ENCODE peak calls at places on chromosomes 3 and 15, in seven cellular contexts. A is cardiac fibroblast, D is IMR-90, P is epithelial cell of esophagus, C is adrenal gland, T is fibroblast of pulmonary artery, J is osteoblast. R is an unnamed sample.

GRCh38 chr15:51775967-51776816 is 24.8 kb downstream of the TMOD2 start:
- DNase-seq in T (peak), C (peak), D (peak), J (peak), P (peak), A (peak), R (peak)

GRCh38 chr3:56370991-56371775 is 97.1 kb downstream of the ERC2 start:
- DNase-seq in J (no peak), T (no peak), A (no peak), D (no peak), C (no peak), P (no peak), R (no peak)

GRCh38 chr3:158696618-158697017 is 24.2 kb upstream of the LXN start:
- DNase-seq in J (no peak), P (peak), D (peak), A (peak), C (no peak), T (peak), R (peak)

GRCh38 chr3:138118863-138119766 is 3.7 kb upstream of the DZIP1L start:
- DNase-seq in P (peak), J (peak), C (peak), A (peak), D (peak), T (peak), R (peak)

GRCh38 chr15:71136159-71137137 is 21.2 kb downstream of the THSD4 start:
- DNase-seq in D (peak), C (no peak), A (peak), P (peak), J (no peak), T (peak), R (peak)

GRCh38 chr3:52495777-52496602 is 852 bp downstream of the STAB1 start:
- DNase-seq in T (peak), J (no peak), C (peak), D (peak), A (peak), P (peak), R (peak)

GRCh38 chr15:79472446-79472845 is 40.3 kb downstream of the MINAR1 start:
- DNase-seq in D (no peak), J (no peak), T (no peak), P (no peak), C (no peak), A (no peak), R (no peak)

GRCh38 chr15:67021455-67021854 is 43.9 kb upstream of the SMAD3 start:
- DNase-seq in D (no peak), P (peak), J (no peak), C (no peak), A (no peak), T (no peak), R (no peak)

GRCh38 chr3:195021674-195022073 is 249.3 kb downstream of the XXYLT1 start:
- DNase-seq in A (no peak), P (no peak), D (no peak), T (no peak), J (no peak), C (no peak), R (no peak)

GRCh38 chr3:133895208-133896001 is at the start of gene RAB6B:
- DNase-seq in P (peak), T (peak), D (peak), A (peak), J (peak), C (peak), R (peak)

GRCh38 chr15:27574541-27575054 is 524.5 kb downstream of the OCA2 start:
- DNase-seq in A (no peak), J (no peak), C (no peak), T (no peak), P (no peak), D (no peak), R (no peak)

GRCh38 chr3:148178508-148178907 is 519.2 kb upstream of the AGTR1 start:
- DNase-seq in T (peak), D (no peak), A (no peak), C (no peak), P (peak), J (no peak), R (no peak)

GRCh38 chr3:177749836-177750235 is 552.6 kb upstream of the TBL1XR1 start:
- DNase-seq in C (no peak), D (no peak), P (no peak), J (no peak), T (no peak), A (no peak), R (no peak)

GRCh38 chr3:94114667-94115066 is 51.8 kb downstream of the NSUN3 start:
- DNase-seq in A (no peak), D (no peak), P (no peak), J (no peak), T (no peak), C (no peak), R (no peak)

GRCh38 chr3:136135039-136135802 is 60.9 kb downstream of the MSL2 start:
- DNase-seq in T (peak), C (no peak), P (no peak), J (peak), D (no peak), A (peak), R (peak)

GRCh38 chr3:42600958-42601675 is 631 bp downstream of the NKTR start:
- DNase-seq in A (peak), C (peak), T (peak), P (peak), D (peak), J (peak), R (peak)

GRCh38 chr3:129897026-129897425 is 3.5 kb upstream of the TMCC1 start:
- DNase-seq in A (no peak), J (peak), P (peak), D (no peak), T (no peak), C (no peak), R (no peak)

GRCh38 chr15:69876556-69876955 is 221.2 kb downstream of the TLE3 start:
- DNase-seq in P (no peak), A (no peak), D (no peak), T (no peak), C (no peak), J (no peak), R (no peak)

GRCh38 chr3:119380697-119381096 is 82.7 kb downstream of the TMEM39A start:
- DNase-seq in A (no peak), D (peak), C (peak), J (no peak), P (peak), T (peak), R (no peak)

GRCh38 chr3:56826831-56827722 is 25.3 kb upstream of the ARHGEF3 start:
- DNase-seq in P (peak), C (no peak), T (peak), A (peak), D (peak), J (no peak), R (no peak)

GRCh38 chr3:7407107-7407506 is 546.2 kb downstream of the GRM7 start:
- DNase-seq in D (no peak), J (no peak), P (no peak), A (no peak), T (no peak), C (no peak), R (no peak)

GRCh38 chr3:72890166-72890925 is 2.5 kb downstream of the GXYLT2 start:
- DNase-seq in C (no peak), A (no peak), D (no peak), T (peak), P (peak), J (no peak), R (peak)

GRCh38 chr3:123409443-123410148 is 39.3 kb downstream of the ADCY5 start:
- DNase-seq in J (no peak), T (no peak), D (no peak), A (no peak), C (no peak), P (no peak), R (no peak)

GRCh38 chr3:11548721-11549131 is 95.0 kb downstream of the VGLL4 start:
- DNase-seq in A (peak), J (no peak), C (peak), D (peak), P (peak), T (peak), R (peak)

GRCh38 chr3:197006446-197006845 is 23.2 kb downstream of the MELTF start:
- DNase-seq in D (no peak), C (no peak), P (no peak), J (peak), A (no peak), T (no peak), R (no peak)

GRCh38 chr3:29026959-29027358 is 253.9 kb upstream of the RBMS3 start:
- DNase-seq in J (no peak), T (no peak), P (peak), A (peak), C (no peak), D (peak), R (peak)

GRCh38 chr3:107956991-107957467 is 133.8 kb downstream of the CD47 start:
- DNase-seq in T (peak), A (peak), D (peak), J (peak), C (peak), P (no peak), R (peak)

GRCh38 chr3:194691481-194692281 is 6.0 kb downstream of the FAM43A start:
- DNase-seq in T (peak), J (peak), D (no peak), C (no peak), A (no peak), P (no peak), R (no peak)

GRCh38 chr3:117997201-117998049 is 1037.2 kb downstream of the IGSF11 start:
- DNase-seq in T (peak), A (peak), D (peak), J (peak), C (peak), P (peak), R (peak)

GRCh38 chr3:126348308-126348920 is 8.8 kb downstream of the KLF15 start:
- DNase-seq in T (peak), D (no peak), C (no peak), J (peak), P (no peak), A (no peak), R (no peak)

GRCh38 chr15:101170568-101171350 is 81.1 kb downstream of the CHSY1 start:
- DNase-seq in A (peak), P (peak), C (no peak), D (peak), T (peak), J (peak), R (peak)

GRCh38 chr3:9727041-9727595 is 4.4 kb upstream of the BRPF1 start:
- DNase-seq in P (peak), J (no peak), T (no peak), C (no peak), A (no peak), D (no peak), R (no peak)

GRCh38 chr3:171072432-171072831 is 45.9 kb upstream of the SLC2A2 start:
- DNase-seq in C (no peak), T (no peak), D (no peak), J (no peak), A (no peak), P (no peak), R (no peak)

GRCh38 chr3:59939826-59940426 is 890.1 kb upstream of the CFAP20DC start:
- DNase-seq in P (no peak), C (no peak), J (no peak), T (no peak), A (no peak), D (no peak), R (no peak)

DNA sequence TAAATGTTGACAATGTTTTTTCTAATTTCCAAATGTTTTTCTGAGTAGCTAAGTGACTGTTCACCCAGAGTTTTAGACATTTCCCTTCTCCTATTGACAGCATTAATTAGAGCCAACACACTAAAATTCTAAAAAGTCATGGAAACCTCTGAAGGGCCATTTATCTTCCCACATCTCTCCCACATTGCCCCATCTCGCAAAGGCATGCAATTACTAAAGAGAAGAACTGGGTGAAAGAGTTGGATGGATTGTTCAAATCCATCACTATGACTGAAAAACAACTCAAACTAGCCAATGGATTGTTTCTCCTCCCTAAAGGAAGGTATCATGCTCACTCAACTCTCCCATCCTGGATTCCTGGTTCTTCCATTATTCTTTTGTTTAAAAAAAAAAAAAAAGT is 30.0 kb upstream of the PHLDB2 start:
- DNase-seq in T (no peak), D (no peak), A (no peak), J (no peak), P (no peak), C (no peak), R (no peak)
- TF ChIP-seq CTCF in T (no peak), D (no peak), A (no peak), J (no peak), P (no peak), C (no peak), R (no peak)

GRCh38 chr3:30681276-30682211 is 75.1 kb downstream of the TGFBR2 start:
- DNase-seq in T (peak), C (peak), P (peak), D (peak), J (no peak), A (peak), R (peak)

GRCh38 chr3:30682434-30683155 is 76.2 kb downstream of the TGFBR2 start:
- DNase-seq in T (no peak), A (no peak), P (no peak), D (no peak), J (no peak), C (no peak), R (no peak)

GRCh38 chr3:30683769-30684168 is 77.4 kb downstream of the TGFBR2 start:
- DNase-seq in C (no peak), J (no peak), A (no peak), P (no peak), T (no peak), D (no peak), R (no peak)

GRCh38 chr3:30679045-30679444 is 72.6 kb downstream of the TGFBR2 start:
- DNase-seq in T (no peak), A (no peak), J (no peak), P (no peak), D (no peak), C (no peak), R (no peak)

DNA sequence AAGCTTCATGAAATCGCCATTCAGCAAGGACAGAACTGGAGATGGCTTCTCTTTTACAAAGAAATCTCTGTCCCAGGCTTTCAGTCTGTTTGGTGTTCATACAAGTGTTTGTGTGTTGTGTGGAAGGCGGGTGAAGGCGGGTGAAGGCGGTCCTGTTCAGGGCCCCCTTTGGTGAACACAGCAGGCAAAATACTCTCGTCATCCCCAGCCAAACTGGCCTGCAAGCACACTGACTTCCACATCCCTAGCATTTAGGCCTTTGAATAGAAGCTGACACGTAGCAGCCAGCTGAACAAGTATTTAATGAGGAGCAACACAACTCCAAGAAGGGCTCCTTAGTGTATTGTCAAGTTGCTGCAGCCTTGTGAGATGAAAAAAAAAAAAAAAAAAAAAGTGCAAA is 74.4 kb downstream of the TGFBR2 start:
- DNase-seq in T (peak), P (no peak), A (peak), D (no peak), C (no peak), J (no peak), R (peak)
- H3K4me3 ChIP-seq in T (no peak), P (no peak), A (no peak), D (no peak), C (no peak), J (no peak), R (no peak)

GRCh38 chr15:35545316-35545824 is 595 bp downstream of the DPH6 start:
- DNase-seq in D (peak), A (peak), J (peak), P (peak), C (peak), T (peak), R (peak)
- TF ChIP-seq CTCF in D (no peak), A (peak), J (no peak), P (no peak), C (no peak), T (no peak), R (no peak)

DNA sequence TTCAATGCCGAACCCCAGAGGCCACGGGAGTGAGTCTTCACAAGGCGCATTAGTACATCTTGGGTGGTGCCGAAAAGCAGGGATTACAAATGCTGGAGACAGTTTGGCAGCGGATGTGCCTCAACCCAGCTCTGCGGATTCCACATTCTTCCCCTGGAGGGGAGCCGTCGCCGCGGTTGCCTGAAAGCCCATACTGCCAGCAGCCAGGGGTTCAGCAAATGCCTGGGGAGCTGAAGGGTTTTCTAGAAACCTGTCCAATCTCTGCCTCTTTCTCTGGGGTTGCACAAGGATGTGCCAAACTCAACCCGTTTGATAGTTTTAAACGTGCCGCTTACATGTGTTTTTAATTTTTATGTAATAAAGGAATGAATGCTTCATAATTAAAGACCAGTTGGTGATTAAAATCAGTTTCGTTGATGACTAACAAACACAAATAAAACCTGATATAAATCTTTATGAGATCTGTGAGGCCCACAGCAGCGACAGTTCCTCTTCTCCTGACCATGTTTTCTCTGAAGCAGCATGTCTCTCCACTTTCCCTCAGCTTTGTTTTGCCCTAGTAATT is 74.6 kb upstream of the LEKR1 start:
- DNase-seq in J (peak), C (peak), D (peak), P (peak), T (peak), A (peak), R (peak)
- H3K4me3 ChIP-seq in J (peak), C (no peak), D (no peak), P (no peak), T (no peak), A (no peak), R (peak)

DNA sequence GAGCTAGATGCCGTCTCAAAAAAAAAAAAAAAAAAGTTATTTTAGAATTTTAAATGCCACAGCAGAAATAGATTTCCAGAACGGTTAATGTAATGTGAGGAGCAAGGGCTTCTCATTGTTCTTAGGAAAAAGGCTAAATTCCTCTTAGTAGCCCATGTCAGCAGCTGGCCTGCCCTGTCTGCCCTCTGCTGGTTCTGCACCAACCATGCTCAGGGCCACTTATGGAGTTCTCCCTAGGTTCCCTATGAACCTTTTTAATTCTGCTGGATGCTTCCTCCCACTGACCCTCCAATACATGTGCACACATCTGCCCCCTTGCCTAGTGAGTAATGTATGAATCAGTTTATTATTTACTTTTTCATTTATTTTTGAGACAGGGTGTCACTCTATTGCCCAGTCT is 32.2 kb upstream of the DPPA4 start:
- DNase-seq in C (no peak), D (no peak), J (no peak), P (no peak), T (peak), A (peak), R (no peak)
- TF ChIP-seq CTCF in C (no peak), D (no peak), J (no peak), P (no peak), T (no peak), A (no peak), R (no peak)

GRCh38 chr3:115517457-115518050 is 105.8 kb upstream of the GAP43 start:
- DNase-seq in C (no peak), P (no peak), D (peak), J (no peak), T (no peak), A (no peak), R (no peak)

GRCh38 chr3:115513411-115513800 is 109.9 kb upstream of the GAP43 start:
- DNase-seq in J (peak), T (no peak), A (no peak), C (peak), P (peak), D (no peak), R (peak)

GRCh38 chr3:115523467-115523866 is 99.8 kb upstream of the GAP43 start:
- DNase-seq in T (no peak), J (no peak), C (no peak), A (no peak), D (no peak), P (no peak), R (no peak)

GRCh38 chr3:115512565-115513410 is 110.5 kb upstream of the GAP43 start:
- DNase-seq in T (peak), D (peak), C (peak), P (peak), J (peak), A (peak), R (peak)

GRCh38 chr3:115518100-115518852 is 105.0 kb upstream of the GAP43 start:
- DNase-seq in P (peak), T (peak), J (peak), A (peak), D (peak), C (peak), R (peak)
- H3K4me3 ChIP-seq in P (no peak), T (no peak), J (no peak), A (no peak), D (no peak), C (no peak), R (no peak)

DNA sequence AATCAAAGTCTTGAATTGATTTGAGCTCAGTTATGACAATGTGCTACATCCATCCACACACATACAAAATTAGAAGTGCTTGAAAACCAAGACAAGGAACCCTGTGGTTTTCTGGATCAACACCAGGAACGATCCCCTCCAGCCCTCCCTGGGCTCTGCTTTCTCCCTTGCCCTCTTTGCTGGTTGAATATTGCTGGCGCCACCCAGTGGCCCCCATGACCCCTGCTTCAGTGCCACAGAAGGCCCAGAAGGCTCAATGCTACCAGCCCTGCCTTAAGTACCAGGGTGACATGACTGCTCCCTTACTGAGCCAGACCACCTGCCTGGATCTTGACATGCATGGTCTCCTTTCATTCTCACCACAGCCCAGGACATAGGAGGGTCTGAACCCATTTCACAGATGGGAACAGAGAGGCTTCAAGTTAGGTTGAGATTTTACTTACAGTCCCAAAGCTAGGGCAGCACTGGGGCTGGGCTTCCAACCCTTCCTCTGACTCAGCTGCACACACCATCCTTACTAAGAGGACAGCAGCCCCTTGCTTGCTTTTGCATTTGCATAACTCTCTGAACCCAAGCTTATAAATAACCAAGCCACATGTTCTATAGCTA is 15.0 kb downstream of the IL12A start:
- DNase-seq in C (peak), P (peak), D (peak), A (peak), T (peak), J (peak), R (peak)
- TF ChIP-seq CTCF in C (peak), P (peak), D (peak), A (peak), T (peak), J (peak), R (peak)